ENCODE peak calls at places on chromosome 1, in four cellular contexts. U, M, H and I are unnamed samples.

GRCh38 chr1:35883681-35884155 is 709 bp downstream of the AGO1 start:
- DNase-seq in M (peak), U (peak), H (peak), I (peak)

GRCh38 chr1:33410091-33410701 is 20.7 kb downstream of the PHC2 start:
- DNase-seq in U (peak), M (peak), H (no peak), I (no peak)

GRCh38 chr1:171219751-171220385 is 28.4 kb upstream of the FMO1 start:
- DNase-seq in H (no peak), U (no peak), M (peak), I (no peak)

GRCh38 chr1:3584915-3585314 is 26.4 kb downstream of the MEGF6 start:
- DNase-seq in M (no peak), U (no peak), H (no peak), I (no peak)

GRCh38 chr1:234669499-234669898 is 59.5 kb upstream of the IRF2BP2 start:
- DNase-seq in H (no peak), U (no peak), M (no peak), I (no peak)

GRCh38 chr1:11862890-11863289 is 4.1 kb upstream of the NPPB start:
- DNase-seq in U (no peak), M (peak), H (no peak), I (no peak)

GRCh38 chr1:154772611-154773515 is 97.2 kb downstream of the KCNN3 start:
- DNase-seq in U (no peak), H (peak), M (no peak), I (no peak)

GRCh38 chr1:114671011-114671938 is 1.4 kb upstream of the DENND2C start:
- DNase-seq in H (no peak), M (peak), U (no peak), I (no peak)

GRCh38 chr1:154524881-154525280 is 22.7 kb upstream of the SHE start:
- DNase-seq in U (no peak), H (no peak), M (peak), I (no peak)

GRCh38 chr1:64540265-64540791 is 70.4 kb downstream of the CACHD1 start:
- DNase-seq in U (no peak), H (no peak), M (peak), I (no peak)

GRCh38 chr1:87915771-87916170 is 587.1 kb downstream of the LMO4 start:
- DNase-seq in M (no peak), U (no peak), H (no peak), I (no peak)

GRCh38 chr1:100924212-100924611 is 28.3 kb downstream of the SLC30A7 start:
- DNase-seq in U (no peak), M (peak), H (no peak), I (no peak)

GRCh38 chr1:181910905-181911304 is 150.6 kb downstream of the ZNF648 start:
- DNase-seq in M (no peak), H (no peak), U (no peak), I (no peak)

GRCh38 chr1:66788231-66788939 is 12.7 kb downstream of the INSL5 start:
- DNase-seq in M (no peak), H (no peak), U (no peak), I (no peak)

GRCh38 chr1:224745388-224745787 is 129.3 kb downstream of the CNIH3 start:
- DNase-seq in H (no peak), M (no peak), U (no peak), I (no peak)

GRCh38 chr1:56550132-56550531 is 29.2 kb downstream of the PLPP3 start:
- DNase-seq in U (no peak), H (no peak), M (no peak), I (no peak)

GRCh38 chr1:55702064-55702463 is 486.9 kb upstream of the USP24 start:
- DNase-seq in M (no peak), U (no peak), H (peak), I (no peak)

GRCh38 chr1:192945417-192946130 is 113.6 kb downstream of the UCHL5 start:
- DNase-seq in H (no peak), M (no peak), U (no peak), I (no peak)